ENCODE peak calls at places on chromosomes 2 and 18, in ten cellular contexts. One of them, this sample, is unnamed.

GRCh38 chr2:107384426-107384825 is 442.3 kb upstream of the RGPD4 start:
- DNase-seq in transverse colon: no peak
- DNase-seq in stomach: no peak
- DNase-seq in esophagus squamous epithelium: no peak
- DNase-seq in heart left ventricle: no peak
- DNase-seq in sigmoid colon: no peak
- DNase-seq in gastrocnemius medialis: no peak
- DNase-seq in ovary: no peak
- DNase-seq in A549: no peak
- DNase-seq in uterus: no peak
- DNase-seq in this sample: no peak

GRCh38 chr2:109000654-109001600 is 11.9 kb upstream of the EDAR start:
- DNase-seq in transverse colon: no peak
- DNase-seq in stomach: no peak
- DNase-seq in esophagus squamous epithelium: no peak
- DNase-seq in heart left ventricle: no peak
- DNase-seq in sigmoid colon: no peak
- DNase-seq in gastrocnemius medialis: no peak
- DNase-seq in ovary: no peak
- DNase-seq in A549: no peak
- DNase-seq in uterus: no peak
- DNase-seq in this sample: no peak

GRCh38 chr2:132439703-132440398 is 23.2 kb downstream of the GPR39 start:
- DNase-seq in transverse colon: no peak
- DNase-seq in stomach: no peak
- DNase-seq in esophagus squamous epithelium: no peak
- DNase-seq in heart left ventricle: no peak
- DNase-seq in sigmoid colon: no peak
- DNase-seq in gastrocnemius medialis: no peak
- DNase-seq in ovary: no peak
- DNase-seq in A549: peak
- DNase-seq in uterus: no peak
- DNase-seq in this sample: no peak

GRCh38 chr2:135124924-135125886 is 73.1 kb downstream of the RAB3GAP1 start:
- DNase-seq in transverse colon: no peak
- DNase-seq in stomach: no peak
- DNase-seq in esophagus squamous epithelium: no peak
- DNase-seq in heart left ventricle: no peak
- DNase-seq in sigmoid colon: no peak
- DNase-seq in gastrocnemius medialis: no peak
- DNase-seq in ovary: no peak
- DNase-seq in A549: peak
- DNase-seq in uterus: no peak
- DNase-seq in this sample: no peak

GRCh38 chr2:168494190-168494711 is 38.2 kb downstream of the CERS6 start:
- DNase-seq in transverse colon: peak
- DNase-seq in stomach: no peak
- DNase-seq in esophagus squamous epithelium: no peak
- DNase-seq in heart left ventricle: no peak
- DNase-seq in sigmoid colon: no peak
- DNase-seq in gastrocnemius medialis: no peak
- DNase-seq in ovary: no peak
- DNase-seq in A549: peak
- DNase-seq in uterus: no peak
- DNase-seq in this sample: no peak

GRCh38 chr18:59593291-59593717 is 103.9 kb downstream of the CCBE1 start:
- DNase-seq in transverse colon: no peak
- DNase-seq in stomach: no peak
- DNase-seq in esophagus squamous epithelium: no peak
- DNase-seq in heart left ventricle: no peak
- DNase-seq in sigmoid colon: no peak
- DNase-seq in gastrocnemius medialis: no peak
- DNase-seq in ovary: no peak
- DNase-seq in A549: no peak
- DNase-seq in uterus: no peak
- DNase-seq in this sample: no peak

GRCh38 chr2:217847106-217847505 is 155.7 kb downstream of the TNS1 start:
- DNase-seq in transverse colon: no peak
- DNase-seq in stomach: no peak
- DNase-seq in esophagus squamous epithelium: no peak
- DNase-seq in heart left ventricle: no peak
- DNase-seq in sigmoid colon: no peak
- DNase-seq in gastrocnemius medialis: no peak
- DNase-seq in ovary: no peak
- DNase-seq in A549: no peak
- DNase-seq in uterus: no peak
- DNase-seq in this sample: no peak

GRCh38 chr2:235605306-235605998 is 111.6 kb downstream of the AGAP1 start:
- DNase-seq in transverse colon: peak
- DNase-seq in stomach: peak
- DNase-seq in esophagus squamous epithelium: no peak
- DNase-seq in heart left ventricle: peak
- DNase-seq in sigmoid colon: peak
- DNase-seq in gastrocnemius medialis: peak
- DNase-seq in ovary: peak
- DNase-seq in A549: peak
- DNase-seq in uterus: peak
- DNase-seq in this sample: peak

GRCh38 chr2:6081542-6081872 is 389.3 kb downstream of the SOX11 start:
- DNase-seq in transverse colon: no peak
- DNase-seq in stomach: no peak
- DNase-seq in esophagus squamous epithelium: no peak
- DNase-seq in heart left ventricle: no peak
- DNase-seq in sigmoid colon: no peak
- DNase-seq in gastrocnemius medialis: no peak
- DNase-seq in ovary: no peak
- DNase-seq in A549: no peak
- DNase-seq in uterus: no peak
- DNase-seq in this sample: no peak

GRCh38 chr2:81327916-81328315 is 1023.4 kb upstream of the LRRTM1 start:
- DNase-seq in transverse colon: no peak
- DNase-seq in stomach: no peak
- DNase-seq in esophagus squamous epithelium: no peak
- DNase-seq in heart left ventricle: no peak
- DNase-seq in sigmoid colon: no peak
- DNase-seq in gastrocnemius medialis: no peak
- DNase-seq in ovary: no peak
- DNase-seq in A549: no peak
- DNase-seq in uterus: no peak
- DNase-seq in this sample: no peak

GRCh38 chr2:85066006-85066405 is 67.2 kb upstream of the TCF7L1 start:
- DNase-seq in transverse colon: no peak
- DNase-seq in stomach: no peak
- DNase-seq in esophagus squamous epithelium: no peak
- DNase-seq in heart left ventricle: no peak
- DNase-seq in sigmoid colon: no peak
- DNase-seq in gastrocnemius medialis: no peak
- DNase-seq in ovary: no peak
- DNase-seq in A549: no peak
- DNase-seq in uterus: no peak
- DNase-seq in this sample: no peak

GRCh38 chr2:85064927-85065630 is 68.1 kb upstream of the TCF7L1 start:
- DNase-seq in transverse colon: no peak
- DNase-seq in stomach: no peak
- DNase-seq in esophagus squamous epithelium: no peak
- DNase-seq in heart left ventricle: no peak
- DNase-seq in sigmoid colon: no peak
- DNase-seq in gastrocnemius medialis: no peak
- DNase-seq in ovary: no peak
- DNase-seq in A549: no peak
- DNase-seq in uterus: no peak
- DNase-seq in this sample: no peak

GRCh38 chr2:85071096-85071495 is 62.1 kb upstream of the TCF7L1 start:
- DNase-seq in transverse colon: no peak
- DNase-seq in stomach: no peak
- DNase-seq in esophagus squamous epithelium: no peak
- DNase-seq in heart left ventricle: no peak
- DNase-seq in sigmoid colon: no peak
- DNase-seq in gastrocnemius medialis: no peak
- DNase-seq in ovary: no peak
- DNase-seq in A549: no peak
- DNase-seq in uterus: no peak
- DNase-seq in this sample: no peak

GRCh38 chr2:85063981-85064599 is 69.1 kb upstream of the TCF7L1 start:
- DNase-seq in transverse colon: no peak
- DNase-seq in stomach: no peak
- DNase-seq in esophagus squamous epithelium: no peak
- DNase-seq in heart left ventricle: no peak
- DNase-seq in sigmoid colon: no peak
- DNase-seq in gastrocnemius medialis: no peak
- DNase-seq in ovary: no peak
- DNase-seq in A549: no peak
- DNase-seq in uterus: no peak
- DNase-seq in this sample: no peak

GRCh38 chr2:85066874-85067351 is 66.3 kb upstream of the TCF7L1 start:
- DNase-seq in transverse colon: peak
- DNase-seq in stomach: peak
- DNase-seq in esophagus squamous epithelium: no peak
- DNase-seq in heart left ventricle: peak
- DNase-seq in sigmoid colon: peak
- DNase-seq in gastrocnemius medialis: peak
- DNase-seq in ovary: peak
- DNase-seq in A549: peak
- DNase-seq in uterus: peak
- DNase-seq in this sample: peak
- TF ChIP-seq POLR2A in transverse colon: no peak
- TF ChIP-seq POLR2A in stomach: no peak
- TF ChIP-seq POLR2A in esophagus squamous epithelium: no peak
- TF ChIP-seq POLR2A in heart left ventricle: no peak
- TF ChIP-seq POLR2A in sigmoid colon: no peak
- TF ChIP-seq POLR2A in gastrocnemius medialis: no peak
- TF ChIP-seq POLR2A in ovary: no peak
- TF ChIP-seq POLR2A in A549: no peak
- TF ChIP-seq POLR2A in uterus: no peak
- TF ChIP-seq POLR2A in this sample: no peak

DNA sequence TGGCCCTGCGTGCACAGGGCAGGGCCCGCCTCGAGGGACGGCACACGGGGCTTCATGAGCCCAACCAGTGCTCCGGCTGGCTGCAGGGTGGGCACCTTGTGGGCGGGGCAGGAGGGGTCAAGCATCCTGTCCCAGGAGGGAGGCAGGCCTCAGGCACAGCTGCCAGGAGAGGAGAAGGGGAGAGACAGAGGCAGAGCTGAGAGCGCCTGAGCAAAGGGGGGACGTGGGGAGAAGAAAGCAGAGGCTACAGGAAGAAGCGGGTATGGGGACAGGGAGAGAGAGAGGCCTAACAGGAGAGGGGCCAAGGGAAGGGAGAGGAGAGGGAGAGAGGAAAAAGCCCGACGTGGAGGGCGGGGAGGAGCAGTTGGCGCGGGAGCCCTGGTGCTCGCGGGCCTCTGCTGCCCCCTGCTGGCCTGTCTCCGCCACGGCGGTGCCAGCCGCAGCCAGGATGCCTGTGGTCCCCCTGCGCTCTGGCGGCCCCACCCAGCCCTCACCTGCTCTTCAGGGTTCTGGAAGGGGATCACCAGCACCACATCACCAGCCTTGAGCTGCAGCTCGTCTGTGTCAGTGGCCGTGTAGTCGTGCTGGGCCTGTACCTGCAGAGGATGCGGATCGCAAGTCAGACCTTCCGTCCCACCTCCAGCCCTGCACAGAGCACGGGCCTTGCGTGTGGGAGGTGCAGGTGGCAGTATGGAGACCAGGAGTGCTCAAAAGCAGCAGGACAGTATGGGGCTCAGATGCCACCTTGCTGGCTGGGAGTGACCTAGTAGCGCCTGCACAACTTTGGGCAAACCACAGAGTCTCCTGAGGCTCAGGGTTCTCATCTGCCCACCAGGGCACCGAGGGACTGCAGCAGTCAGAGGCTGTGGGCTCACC is 56.8 kb downstream of the BIN1 start:
- DNase-seq in transverse colon: peak
- DNase-seq in stomach: peak
- DNase-seq in esophagus squamous epithelium: no peak
- DNase-seq in heart left ventricle: peak
- DNase-seq in sigmoid colon: peak
- DNase-seq in gastrocnemius medialis: no peak
- DNase-seq in ovary: peak
- DNase-seq in A549: peak
- DNase-seq in uterus: peak
- DNase-seq in this sample: peak
- TF ChIP-seq CTCF in transverse colon: peak
- TF ChIP-seq CTCF in stomach: peak
- TF ChIP-seq CTCF in esophagus squamous epithelium: peak
- TF ChIP-seq CTCF in heart left ventricle: peak
- TF ChIP-seq CTCF in sigmoid colon: peak
- TF ChIP-seq CTCF in gastrocnemius medialis: peak
- TF ChIP-seq CTCF in ovary: peak
- TF ChIP-seq CTCF in A549: peak
- TF ChIP-seq CTCF in uterus: peak
- TF ChIP-seq CTCF in this sample: peak

DNA sequence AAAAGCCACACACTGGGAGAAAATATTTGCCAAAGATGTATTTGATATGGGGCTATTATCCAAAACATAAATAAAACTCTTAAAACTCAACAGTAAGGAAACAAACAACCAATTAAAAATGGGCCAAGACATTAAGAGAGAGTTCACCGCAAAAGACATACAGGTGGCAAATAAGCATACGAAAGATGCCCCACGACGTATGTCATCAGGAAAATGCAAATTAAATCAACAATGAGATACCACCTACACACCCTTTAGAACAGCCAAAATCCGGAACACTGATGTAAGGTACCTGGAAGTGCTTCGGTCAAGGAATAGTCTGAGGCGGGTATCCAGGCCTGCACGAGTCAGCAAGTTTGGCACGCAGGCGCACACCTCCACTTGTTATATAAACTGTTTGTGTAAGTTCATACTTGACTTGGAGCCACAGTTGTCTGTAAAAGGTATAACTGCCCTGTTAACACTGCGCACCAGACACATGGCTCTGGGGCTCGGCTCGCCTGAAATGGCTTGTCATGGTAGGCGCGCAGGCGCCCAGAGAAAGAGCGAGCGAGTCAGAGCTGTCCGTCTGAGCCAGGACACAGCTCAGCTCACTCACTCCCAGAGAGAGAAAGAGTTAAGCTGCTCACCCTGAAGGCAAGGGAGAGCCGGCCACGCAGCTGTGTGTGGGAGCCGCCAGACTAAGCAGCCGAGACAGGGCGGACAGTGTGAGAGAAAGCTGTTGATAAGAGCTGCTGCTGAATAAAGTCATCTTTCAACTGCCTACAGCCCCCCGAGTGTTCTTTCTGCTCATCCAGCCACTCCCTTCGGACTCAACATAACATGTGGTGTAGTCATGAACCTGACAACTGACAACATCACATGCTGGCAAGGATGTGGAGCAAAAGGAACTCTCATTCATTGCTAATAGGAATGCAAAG is 87.3 kb downstream of the HNRNPLL start:
- DNase-seq in transverse colon: peak
- DNase-seq in stomach: peak
- DNase-seq in esophagus squamous epithelium: no peak
- DNase-seq in heart left ventricle: peak
- DNase-seq in sigmoid colon: peak
- DNase-seq in gastrocnemius medialis: peak
- DNase-seq in ovary: peak
- DNase-seq in A549: no peak
- DNase-seq in uterus: peak
- DNase-seq in this sample: peak
- TF ChIP-seq POLR2A in transverse colon: no peak
- TF ChIP-seq POLR2A in stomach: no peak
- TF ChIP-seq POLR2A in esophagus squamous epithelium: no peak
- TF ChIP-seq POLR2A in heart left ventricle: no peak
- TF ChIP-seq POLR2A in sigmoid colon: no peak
- TF ChIP-seq POLR2A in gastrocnemius medialis: peak
- TF ChIP-seq POLR2A in ovary: peak
- TF ChIP-seq POLR2A in A549: no peak
- TF ChIP-seq POLR2A in uterus: peak
- TF ChIP-seq POLR2A in this sample: no peak

GRCh38 chr2:100381240-100381639 is 36.2 kb downstream of the CHST10 start:
- DNase-seq in transverse colon: peak
- DNase-seq in stomach: peak
- DNase-seq in esophagus squamous epithelium: peak
- DNase-seq in heart left ventricle: no peak
- DNase-seq in sigmoid colon: peak
- DNase-seq in gastrocnemius medialis: peak
- DNase-seq in ovary: peak
- DNase-seq in A549: peak
- DNase-seq in uterus: peak
- DNase-seq in this sample: peak
- TF ChIP-seq CTCF in transverse colon: peak
- TF ChIP-seq CTCF in stomach: peak
- TF ChIP-seq CTCF in esophagus squamous epithelium: peak
- TF ChIP-seq CTCF in heart left ventricle: peak
- TF ChIP-seq CTCF in sigmoid colon: peak
- TF ChIP-seq CTCF in gastrocnemius medialis: peak
- TF ChIP-seq CTCF in ovary: peak
- TF ChIP-seq CTCF in A549: peak
- TF ChIP-seq CTCF in uterus: peak
- TF ChIP-seq CTCF in this sample: peak